ENCODE peak calls at places on chromosomes 4 and X, in eight cellular contexts. Q is transverse colon, Z is ovary, W is cardiac muscle cell, X is ascending aorta, D is H9, K is psoas muscle, J is colonic mucosa. V is an unnamed sample.

GRCh38 chr4:67575232-67575888 is 16.8 kb downstream of the STAP1 start:
- DNase-seq in Q (no peak), Z (no peak), W (no peak), X (no peak), D (no peak), K (no peak), J (no peak), V (no peak)

GRCh38 chr4:124722069-124722468 is 9.5 kb upstream of the ANKRD50 start:
- DNase-seq in Q (no peak), Z (no peak), W (no peak), X (no peak), D (no peak), K (no peak), J (no peak), V (no peak)

GRCh38 chrX:140817943-140818342 is 108.4 kb downstream of the LINC00632 start:
- DNase-seq in Q (no peak), Z (no peak), W (peak; percentile 17), X (no peak), D (no peak), K (no peak), J (no peak), V (no peak)

GRCh38 chr4:125826801-125827200 is 512.0 kb downstream of the FAT4 start:
- DNase-seq in Q (no peak), Z (no peak), W (no peak), X (no peak), D (no peak), K (no peak), J (no peak), V (no peak)

GRCh38 chr4:140238353-140239041 is 84.5 kb upstream of the MAML3 start:
- DNase-seq in Q (peak; percentile 84), Z (peak; percentile 95), W (peak; percentile 84), X (peak; percentile 78), D (peak; percentile 60), K (peak; percentile 93), J (peak; percentile 91), V (peak; percentile 87)

GRCh38 chr4:38050560-38051350 is 90.6 kb downstream of the PTTG2 start:
- DNase-seq in Q (no peak), Z (no peak), W (peak; percentile 61), X (no peak), D (no peak), K (no peak), J (no peak), V (no peak)

GRCh38 chr4:24497221-24497620 is 87.1 kb downstream of the DHX15 start:
- DNase-seq in Q (no peak), Z (no peak), W (no peak), X (no peak), D (no peak), K (no peak), J (no peak), V (no peak)

GRCh38 chrX:22577181-22577580 is 304.5 kb downstream of the CBLL2 start:
- DNase-seq in Q (no peak), Z (no peak), W (no peak), X (no peak), D (no peak), K (no peak), J (no peak), V (no peak)

GRCh38 chrX:14758029-14758491 is 114.8 kb downstream of the FANCB start:
- DNase-seq in Q (no peak), Z (no peak), W (no peak), X (no peak), D (no peak), K (no peak), J (no peak), V (no peak)

GRCh38 chr4:4446434-4446833 is 59.5 kb downstream of the NSG1 start:
- DNase-seq in Q (no peak), Z (no peak), W (no peak), X (no peak), D (no peak), K (no peak), J (no peak), V (no peak)

GRCh38 chr4:96784336-96784735 is 944.4 kb downstream of the PDHA2 start:
- DNase-seq in Q (no peak), Z (no peak), W (no peak), X (no peak), D (no peak), K (no peak), J (no peak), V (no peak)

GRCh38 chr4:24748758-24749350 is 46.5 kb upstream of the SOD3 start:
- DNase-seq in Q (no peak), Z (peak; percentile 45), W (no peak), X (no peak), D (no peak), K (no peak), J (no peak), V (no peak)

GRCh38 chrX:78327370-78328048 is at the start of gene CYSLTR1:
- DNase-seq in Q (no peak), Z (no peak), W (peak; percentile 3), X (no peak), D (no peak), K (no peak), J (no peak), V (peak; percentile 11)

GRCh38 chr4:151785484-151786157 is 24.8 kb upstream of the GATB start:
- DNase-seq in Q (no peak), Z (no peak), W (no peak), X (no peak), D (no peak), K (no peak), J (no peak), V (no peak)

GRCh38 chr4:89752932-89753598 is 83.9 kb downstream of the SNCA start:
- DNase-seq in Q (no peak), Z (peak; percentile 48), W (no peak), X (no peak), D (no peak), K (no peak), J (no peak), V (no peak)

GRCh38 chr4:41384992-41385391 is 128.3 kb downstream of the UCHL1 start:
- DNase-seq in Q (peak; percentile 77), Z (peak; percentile 64), W (no peak), X (no peak), D (no peak), K (peak; percentile 66), J (peak; percentile 56), V (peak; percentile 84)

GRCh38 chrX:128106630-128107029 is 54.4 kb upstream of the ACTRT1 start:
- DNase-seq in Q (no peak), Z (no peak), W (peak; percentile 41), X (no peak), D (peak; percentile 28), K (no peak), J (no peak), V (no peak)

GRCh38 chr4:46387956-46388355 is 2.0 kb downstream of the GABRA2 start:
- DNase-seq in Q (no peak), Z (no peak), W (no peak), X (no peak), D (no peak), K (no peak), J (no peak), V (no peak)
- H3K27me3 ChIP-seq in Q (peaks cover 60% of the 10 kb centered on the region), Z (no peaks in the 10 kb centered on the region), W (peaks cover 72% of the 10 kb centered on the region), X (no peaks in the 10 kb centered on the region), D (peaks cover 12% of the 10 kb centered on the region), K (no peaks in the 10 kb centered on the region), J (peaks cover 4% of the 10 kb centered on the region), V (peaks cover 62% of the 10 kb centered on the region)

DNA sequence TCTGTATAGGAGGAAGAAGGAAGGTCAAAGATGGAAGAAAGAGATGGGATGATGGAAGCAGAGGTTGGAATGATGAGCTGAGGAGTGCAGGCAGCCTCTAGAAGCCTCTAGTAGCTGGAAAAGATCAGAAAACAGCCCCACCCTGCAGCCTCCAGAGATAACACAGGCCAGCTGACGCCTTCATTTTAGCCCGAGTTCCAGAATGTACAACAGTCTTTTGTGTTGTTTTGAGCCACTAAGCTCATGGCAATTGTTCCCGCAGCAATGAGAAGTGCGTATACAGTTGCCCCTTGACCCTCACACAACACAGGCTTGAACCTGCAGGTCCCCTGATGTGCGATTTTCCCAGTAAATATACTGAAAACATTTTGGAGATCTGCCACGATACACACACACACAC is 72.0 kb downstream of the WFS1 start:
- DNase-seq in Q (no peak), Z (no peak), W (no peak), X (no peak), D (no peak), K (no peak), J (no peak), V (no peak)
- TF ChIP-seq CTCF in Q (no peak), Z (no peak), W (no peak), X (no peak), D (no peak), K (no peak), J (no peak), V (no peak)

DNA sequence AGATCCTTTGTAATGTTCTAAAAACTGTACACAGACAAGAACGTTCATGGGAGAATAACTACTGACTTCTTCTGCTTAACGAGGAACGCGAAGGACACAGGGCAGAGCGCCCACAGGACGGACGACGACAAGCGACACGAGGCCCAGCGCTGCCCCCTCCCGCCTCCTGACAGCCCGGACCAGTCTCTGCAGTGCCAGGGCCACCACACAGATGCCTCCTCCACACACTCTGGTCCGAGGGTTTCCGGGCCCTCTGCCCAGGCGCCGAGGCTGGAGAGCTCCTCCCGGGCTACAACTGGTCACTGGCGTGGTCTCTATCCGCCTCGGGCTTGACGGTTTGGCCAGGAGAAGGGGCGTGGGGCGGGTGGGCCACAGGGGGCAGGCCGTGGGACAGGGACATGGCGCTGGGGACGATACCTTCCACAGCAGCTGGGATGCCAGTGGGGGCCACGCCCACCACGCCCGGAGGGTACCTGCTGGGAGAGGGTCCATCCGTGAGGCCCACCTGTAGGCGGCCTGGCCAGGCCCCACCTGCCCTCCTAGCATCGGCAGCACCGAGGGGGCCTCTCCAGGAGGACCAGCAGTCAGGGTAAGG is 36.9 kb downstream of the CTBP1 start:
- DNase-seq in Q (no peak), Z (no peak), W (no peak), X (no peak), D (no peak), K (peak; percentile 37), J (no peak), V (no peak)
- H3K4me1 ChIP-seq in Q (peaks cover 31% of the 10 kb centered on the region), Z (peaks cover 42% of the 10 kb centered on the region), W (peaks cover 5% of the 10 kb centered on the region), X (peaks cover 25% of the 10 kb centered on the region), D (no peaks in the 10 kb centered on the region), K (peaks cover 42% of the 10 kb centered on the region), J (peaks cover 31% of the 10 kb centered on the region), V (peaks cover 48% of the 10 kb centered on the region)

GRCh38 chr4:133149364-133149695 is 236 bp downstream of the PCDH10 start:
- DNase-seq in Q (no peak), Z (no peak), W (no peak), X (no peak), D (no peak), K (no peak), J (no peak), V (no peak)
- H3K27me3 ChIP-seq in Q (peaks cover 97% of the 10 kb centered on the region), Z (no peaks in the 10 kb centered on the region), W (peaks cover 50% of the 10 kb centered on the region), X (no peaks in the 10 kb centered on the region), D (peaks cover 38% of the 10 kb centered on the region), K (peaks cover 7% of the 10 kb centered on the region), J (peaks cover 57% of the 10 kb centered on the region), V (peaks cover 77% of the 10 kb centered on the region)

DNA sequence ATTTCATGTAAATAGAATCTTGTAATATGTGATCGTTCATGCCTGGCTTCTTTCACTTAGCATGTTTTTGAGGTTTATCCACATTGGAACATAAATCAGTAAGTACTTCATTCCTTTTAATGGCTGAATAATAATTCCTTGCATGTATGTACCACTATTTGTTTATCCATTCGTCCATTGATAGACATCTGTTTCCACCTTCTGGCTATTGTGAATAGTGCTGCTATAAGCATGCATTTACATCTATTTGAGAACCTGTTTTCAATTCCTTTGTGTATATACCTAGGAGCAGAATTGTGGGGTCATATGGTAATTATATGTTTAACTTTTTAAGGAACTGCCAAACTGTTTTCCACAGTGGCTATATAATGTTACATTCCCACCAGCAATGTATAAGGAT is 356.7 kb upstream of the DIPK2B start:
- DNase-seq in Q (no peak), Z (no peak), W (no peak), X (no peak), D (no peak), K (no peak), J (no peak), V (no peak)
- TF ChIP-seq CTCF in Q (no peak), Z (no peak), W (peak; percentile 7), X (no peak), D (no peak), K (peak; percentile 31), J (no peak), V (no peak)